ENCODE peak calls at places on chromosomes 11 and 22, in four cellular contexts. One of them, this sample, is unnamed. For H3K4me1, the result is how much of the 10 kb centered on the place peaks cover.

GRCh38 chr22:18985761-18986160 is 49.7 kb upstream of the PRODH start:
- DNase-seq in iPS DF 6.9: no peak
- DNase-seq in heart left ventricle: no peak
- DNase-seq in naive thymus-derived CD4-positive, alpha-beta T cell: no peak
- DNase-seq in this sample: no peak

GRCh38 chr11:90134420-90135003 is at the start of gene NAALAD2:
- DNase-seq in iPS DF 6.9: peak
- DNase-seq in naive thymus-derived CD4-positive, alpha-beta T cell: no peak
- DNase-seq in heart left ventricle: peak
- DNase-seq in this sample: no peak

GRCh38 chr11:130003717-130004001 is 1.0 kb upstream of the PRDM10 start:
- DNase-seq in heart left ventricle: no peak
- DNase-seq in naive thymus-derived CD4-positive, alpha-beta T cell: no peak
- DNase-seq in iPS DF 6.9: no peak
- DNase-seq in this sample: no peak

GRCh38 chr22:27885977-27886842 is 32.8 kb downstream of the PITPNB start:
- DNase-seq in heart left ventricle: no peak
- DNase-seq in iPS DF 6.9: no peak
- DNase-seq in naive thymus-derived CD4-positive, alpha-beta T cell: no peak
- DNase-seq in this sample: peak

GRCh38 chr22:39900306-39901227 is at the start of gene GRAP2:
- DNase-seq in iPS DF 6.9: no peak
- DNase-seq in naive thymus-derived CD4-positive, alpha-beta T cell: no peak
- DNase-seq in heart left ventricle: no peak
- DNase-seq in this sample: peak

GRCh38 chr11:70521475-70522260 is 123.3 kb downstream of the CTTN start:
- DNase-seq in heart left ventricle: peak
- DNase-seq in naive thymus-derived CD4-positive, alpha-beta T cell: no peak
- DNase-seq in iPS DF 6.9: no peak
- DNase-seq in this sample: no peak

GRCh38 chr22:38474003-38474607 is 6.2 kb downstream of the KDELR3 start:
- DNase-seq in iPS DF 6.9: no peak
- DNase-seq in heart left ventricle: peak
- DNase-seq in naive thymus-derived CD4-positive, alpha-beta T cell: no peak
- DNase-seq in this sample: no peak

GRCh38 chr11:32792948-32793475 is 1.4 kb downstream of the CCDC73 start:
- DNase-seq in heart left ventricle: no peak
- DNase-seq in iPS DF 6.9: peak
- DNase-seq in naive thymus-derived CD4-positive, alpha-beta T cell: peak
- DNase-seq in this sample: peak

GRCh38 chr11:129737535-129738230 is 78.0 kb upstream of the TMEM45B start:
- DNase-seq in iPS DF 6.9: no peak
- DNase-seq in heart left ventricle: no peak
- DNase-seq in naive thymus-derived CD4-positive, alpha-beta T cell: no peak
- DNase-seq in this sample: no peak

GRCh38 chr11:95134491-95134890 is 44.8 kb downstream of the ENDOD1 start:
- DNase-seq in naive thymus-derived CD4-positive, alpha-beta T cell: no peak
- DNase-seq in heart left ventricle: no peak
- DNase-seq in iPS DF 6.9: no peak
- DNase-seq in this sample: no peak

GRCh38 chr22:48351376-48352085 is 1476.1 kb downstream of the BRD1 start:
- DNase-seq in heart left ventricle: no peak
- DNase-seq in naive thymus-derived CD4-positive, alpha-beta T cell: no peak
- DNase-seq in iPS DF 6.9: no peak
- DNase-seq in this sample: no peak

GRCh38 chr11:77027275-77027674 is 6.9 kb upstream of the B3GNT6 start:
- DNase-seq in naive thymus-derived CD4-positive, alpha-beta T cell: no peak
- DNase-seq in iPS DF 6.9: no peak
- DNase-seq in heart left ventricle: no peak
- DNase-seq in this sample: no peak

GRCh38 chr22:27654536-27655445 is 146.8 kb downstream of the MN1 start:
- DNase-seq in heart left ventricle: no peak
- DNase-seq in naive thymus-derived CD4-positive, alpha-beta T cell: no peak
- DNase-seq in iPS DF 6.9: no peak
- DNase-seq in this sample: no peak

GRCh38 chr22:23715811-23716355 is 25.1 kb downstream of the RGL4 start:
- DNase-seq in naive thymus-derived CD4-positive, alpha-beta T cell: no peak
- DNase-seq in heart left ventricle: no peak
- DNase-seq in iPS DF 6.9: no peak
- DNase-seq in this sample: no peak

GRCh38 chr11:12544986-12545775 is 129.0 kb upstream of the TEAD1 start:
- DNase-seq in iPS DF 6.9: no peak
- DNase-seq in heart left ventricle: no peak
- DNase-seq in naive thymus-derived CD4-positive, alpha-beta T cell: no peak
- DNase-seq in this sample: no peak

DNA sequence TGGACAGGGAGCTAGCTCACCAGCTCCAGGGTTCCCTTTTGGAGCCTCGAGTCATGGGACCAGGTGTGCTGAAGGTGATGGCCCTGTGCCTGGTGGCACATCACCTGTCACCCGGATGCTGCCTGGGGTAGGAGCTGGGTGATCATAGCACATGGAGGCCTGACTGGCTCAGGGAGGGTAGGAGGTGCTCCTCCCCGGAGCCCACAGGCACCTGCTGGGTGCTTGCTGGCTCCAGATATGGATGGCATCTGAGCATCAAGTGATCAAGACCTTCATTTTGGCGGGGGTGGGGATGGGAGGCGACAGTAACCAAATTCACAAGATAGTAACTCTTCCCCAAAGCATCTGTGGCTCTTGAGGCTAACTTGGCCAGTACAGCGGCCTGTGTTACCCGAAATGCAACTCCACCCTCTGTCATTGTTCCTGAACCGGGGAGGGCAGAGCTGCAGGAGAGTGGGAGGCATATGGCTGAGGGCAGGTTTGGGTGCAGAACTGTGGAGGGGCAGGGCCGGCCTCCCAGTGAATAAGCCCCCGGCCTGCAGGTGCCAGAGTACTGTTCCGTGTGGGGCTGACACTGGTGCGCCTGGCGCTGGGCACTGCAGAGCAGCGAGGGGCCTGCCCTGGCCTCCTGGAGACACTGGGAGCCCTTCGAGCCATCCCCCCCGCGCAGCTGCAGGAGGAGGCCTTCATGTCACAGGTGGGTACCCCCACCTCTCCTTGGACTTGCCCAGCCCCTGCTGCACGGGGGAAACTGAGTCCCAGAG is 4.7 kb downstream of the TBC1D10C start:
- DNase-seq in iPS DF 6.9: no peak
- DNase-seq in naive thymus-derived CD4-positive, alpha-beta T cell: no peak
- DNase-seq in heart left ventricle: no peak
- DNase-seq in this sample: peak
- H3K27ac ChIP-seq in iPS DF 6.9: no peak
- H3K27ac ChIP-seq in naive thymus-derived CD4-positive, alpha-beta T cell: peak
- H3K27ac ChIP-seq in heart left ventricle: no peak
- H3K27ac ChIP-seq in this sample: peak

GRCh38 chr11:128625766-128626165 is 38.4 kb upstream of the ETS1 start:
- DNase-seq in heart left ventricle: no peak
- DNase-seq in iPS DF 6.9: no peak
- DNase-seq in naive thymus-derived CD4-positive, alpha-beta T cell: no peak
- DNase-seq in this sample: no peak
- H3K4me1 ChIP-seq in heart left ventricle: under half
- H3K4me1 ChIP-seq in iPS DF 6.9: under half
- H3K4me1 ChIP-seq in naive thymus-derived CD4-positive, alpha-beta T cell: half or more
- H3K4me1 ChIP-seq in this sample: half or more

GRCh38 chr11:45333506-45333971 is 47.4 kb upstream of the SYT13 start:
- DNase-seq in heart left ventricle: peak
- DNase-seq in iPS DF 6.9: no peak
- DNase-seq in naive thymus-derived CD4-positive, alpha-beta T cell: no peak
- DNase-seq in this sample: no peak
- H3K27ac ChIP-seq in heart left ventricle: peak
- H3K27ac ChIP-seq in iPS DF 6.9: no peak
- H3K27ac ChIP-seq in naive thymus-derived CD4-positive, alpha-beta T cell: no peak
- H3K27ac ChIP-seq in this sample: no peak

DNA sequence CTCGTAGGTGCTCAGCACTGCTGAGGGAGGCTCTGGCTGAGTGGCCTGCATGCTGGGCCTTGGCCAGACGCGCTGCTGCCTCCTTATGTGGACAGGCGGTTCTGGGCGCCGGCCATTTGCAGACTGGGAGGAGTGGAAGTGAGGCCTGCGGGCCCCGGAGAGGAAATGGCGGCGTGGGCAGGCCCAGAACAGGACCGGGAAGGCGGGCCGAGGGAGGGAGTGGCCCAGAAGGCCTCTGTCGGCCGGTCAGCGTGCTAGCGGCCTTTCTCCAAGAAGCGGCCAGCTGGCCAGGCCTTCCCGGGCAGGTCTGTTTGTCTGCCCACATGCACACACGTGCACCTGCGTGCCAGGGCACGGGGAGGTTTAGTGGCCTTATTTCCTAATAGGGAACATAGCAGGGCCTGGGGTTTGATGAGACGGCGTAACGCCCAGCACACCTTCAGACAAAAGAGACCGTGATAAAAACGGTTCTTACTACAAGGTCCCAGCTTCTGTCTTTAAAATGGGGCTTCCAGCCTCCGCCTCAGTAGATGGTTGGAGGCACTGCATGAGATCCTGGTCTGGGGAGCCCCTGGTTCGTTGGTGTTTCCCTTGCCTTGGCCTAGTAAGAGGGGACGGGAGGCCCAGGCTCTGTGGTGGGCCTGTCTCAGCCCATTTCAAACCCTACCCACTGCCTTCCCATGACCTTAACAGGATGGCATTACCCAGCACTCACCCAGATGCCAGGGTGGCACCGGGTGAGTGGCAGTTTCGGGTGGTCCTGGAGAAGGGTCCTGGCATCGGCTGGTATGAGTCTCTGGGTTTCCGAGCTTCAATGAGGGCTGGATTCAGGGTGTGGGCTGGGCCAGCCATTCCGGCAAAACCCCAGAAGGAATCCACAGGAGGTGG is 65.1 kb upstream of the PPARA start:
- DNase-seq in heart left ventricle: peak
- DNase-seq in naive thymus-derived CD4-positive, alpha-beta T cell: no peak
- DNase-seq in iPS DF 6.9: no peak
- DNase-seq in this sample: no peak
- H3K4me1 ChIP-seq in heart left ventricle: half or more
- H3K4me1 ChIP-seq in naive thymus-derived CD4-positive, alpha-beta T cell: under half
- H3K4me1 ChIP-seq in iPS DF 6.9: under half
- H3K4me1 ChIP-seq in this sample: under half

GRCh38 chr22:25900880-25901279 is 158.9 kb downstream of the MYO18B start:
- DNase-seq in iPS DF 6.9: no peak
- DNase-seq in heart left ventricle: no peak
- DNase-seq in naive thymus-derived CD4-positive, alpha-beta T cell: no peak
- DNase-seq in this sample: no peak
- H3K27ac ChIP-seq in iPS DF 6.9: no peak
- H3K27ac ChIP-seq in heart left ventricle: no peak
- H3K27ac ChIP-seq in naive thymus-derived CD4-positive, alpha-beta T cell: no peak
- H3K27ac ChIP-seq in this sample: no peak